ENCODE peak calls at places on chromosome 5, in ten cellular contexts. N is aorta; Z is naive thymus-derived CD4-positive, alpha-beta T cell; J is heart left ventricle; Q is IMR-90; K is psoas muscle; H is cardiac muscle cell; R is lower lobe of right lung; E is lung; S is Peyer's patch. V is an unnamed sample. For H3K9me3, the result is how much of the 10 kb centered on the place peaks cover.

GRCh38 chr5:158313739-158314464 is 455.0 kb upstream of the CLINT1 start:
- DNase-seq in N (no peak), Z (no peak), J (no peak), Q (no peak), K (no peak), H (no peak), R (no peak), E (no peak), S (no peak), V (no peak)

GRCh38 chr5:74617203-74617602 is 23.3 kb downstream of the ENC1 start:
- DNase-seq in N (no peak), Z (no peak), J (no peak), Q (no peak), K (no peak), H (no peak), R (no peak), E (no peak), S (no peak), V (no peak)

GRCh38 chr5:177554474-177555111 is at the start of gene FAM193B:
- DNase-seq in N (peak), Z (peak), J (peak), Q (peak), K (peak), H (peak), R (peak), E (peak), S (peak), V (peak)

GRCh38 chr5:137737349-137738256 is 1.7 kb upstream of the KLHL3 start:
- DNase-seq in N (no peak), Z (peak), J (no peak), Q (peak), K (no peak), H (peak), R (no peak), E (no peak), S (no peak), V (no peak)

GRCh38 chr5:34716986-34717385 is 60.9 kb downstream of the RAI14 start:
- DNase-seq in N (no peak), Z (no peak), J (no peak), Q (peak), K (no peak), H (no peak), R (no peak), E (no peak), S (no peak), V (no peak)

GRCh38 chr5:56011835-56012234 is 17.1 kb upstream of the IL6ST start:
- DNase-seq in N (no peak), Z (no peak), J (no peak), Q (peak), K (no peak), H (peak), R (no peak), E (no peak), S (no peak), V (no peak)

GRCh38 chr5:61167382-61167781 is 5.1 kb upstream of the SMIM15 start:
- DNase-seq in N (no peak), Z (no peak), J (no peak), Q (peak), K (no peak), H (peak), R (no peak), E (no peak), S (no peak), V (no peak)

GRCh38 chr5:113293613-113294340 is 141.0 kb downstream of the TSSK1B start:
- DNase-seq in N (no peak), Z (no peak), J (no peak), Q (peak), K (no peak), H (peak), R (no peak), E (no peak), S (no peak), V (no peak)

GRCh38 chr5:146797683-146798082 is 80.9 kb downstream of the PPP2R2B start:
- DNase-seq in N (no peak), Z (no peak), J (no peak), Q (no peak), K (no peak), H (no peak), R (no peak), E (no peak), S (no peak), V (no peak)

GRCh38 chr5:139667730-139668063 is 19.5 kb downstream of the CXXC5 start:
- DNase-seq in N (no peak), Z (no peak), J (no peak), Q (peak), K (no peak), H (peak), R (no peak), E (no peak), S (no peak), V (no peak)

GRCh38 chr5:7876867-7877266 is 7.9 kb downstream of the MTRR start:
- DNase-seq in N (no peak), Z (no peak), J (no peak), Q (peak), K (no peak), H (peak), R (no peak), E (no peak), S (no peak), V (no peak)

GRCh38 chr5:83955916-83956315 is 235.3 kb upstream of the HAPLN1 start:
- DNase-seq in N (no peak), Z (no peak), J (no peak), Q (peak), K (no peak), H (peak), R (no peak), E (no peak), S (no peak), V (no peak)

GRCh38 chr5:75054110-75054930 is 2.0 kb upstream of the GCNT4 start:
- DNase-seq in N (peak), Z (peak), J (no peak), Q (peak), K (peak), H (peak), R (peak), E (peak), S (no peak), V (no peak)

GRCh38 chr5:59698774-59699173 is 194.8 kb downstream of the PDE4D start:
- DNase-seq in N (no peak), Z (no peak), J (no peak), Q (no peak), K (no peak), H (no peak), R (no peak), E (peak), S (no peak), V (no peak)

GRCh38 chr5:127203818-127204217 is 86.8 kb upstream of the MEGF10 start:
- DNase-seq in N (no peak), Z (no peak), J (no peak), Q (peak), K (no peak), H (peak), R (no peak), E (no peak), S (no peak), V (no peak)

GRCh38 chr5:123157797-123158528 is 68.9 kb downstream of the PRDM6 start:
- DNase-seq in N (no peak), Z (no peak), J (no peak), Q (peak), K (no peak), H (peak), R (no peak), E (no peak), S (no peak), V (no peak)

GRCh38 chr5:33781286-33781685 is 110.5 kb downstream of the ADAMTS12 start:
- DNase-seq in N (no peak), Z (no peak), J (no peak), Q (peak), K (no peak), H (peak), R (no peak), E (no peak), S (no peak), V (no peak)

GRCh38 chr5:8138884-8139283 is 269.9 kb downstream of the MTRR start:
- DNase-seq in N (no peak), Z (no peak), J (no peak), Q (no peak), K (no peak), H (no peak), R (no peak), E (no peak), S (no peak), V (no peak)

GRCh38 chr5:95704150-95704549 is 21.4 kb upstream of the SPATA9 start:
- DNase-seq in N (no peak), Z (no peak), J (no peak), Q (no peak), K (no peak), H (no peak), R (no peak), E (no peak), S (no peak), V (no peak)

GRCh38 chr5:103526164-103526915 is 36.2 kb downstream of the NUDT12 start:
- DNase-seq in N (peak), Z (no peak), J (no peak), Q (no peak), K (no peak), H (peak), R (no peak), E (no peak), S (no peak), V (no peak)

GRCh38 chr5:74673011-74673790 is 11.8 kb upstream of the HEXB start:
- DNase-seq in N (no peak), Z (no peak), J (no peak), Q (peak), K (no peak), H (peak), R (no peak), E (no peak), S (no peak), V (no peak)

GRCh38 chr5:138911441-138911840 is 36.3 kb upstream of the LRRTM2 start:
- DNase-seq in N (no peak), Z (no peak), J (no peak), Q (no peak), K (no peak), H (peak), R (no peak), E (no peak), S (no peak), V (no peak)

GRCh38 chr5:132456553-132457361 is 33.8 kb downstream of the IRF1 start:
- DNase-seq in N (peak), Z (peak), J (peak), Q (no peak), K (peak), H (peak), R (peak), E (peak), S (peak), V (no peak)

GRCh38 chr5:15694694-15695093 is 194.7 kb downstream of the FBXL7 start:
- DNase-seq in N (no peak), Z (no peak), J (no peak), Q (peak), K (no peak), H (peak), R (no peak), E (no peak), S (no peak), V (no peak)

GRCh38 chr5:18380729-18381362 is 746.6 kb downstream of the TAF11L14 start:
- DNase-seq in N (no peak), Z (no peak), J (no peak), Q (no peak), K (no peak), H (no peak), R (no peak), E (no peak), S (no peak), V (no peak)

GRCh38 chr5:113022661-113023060 is 46.1 kb downstream of the DCP2 start:
- DNase-seq in N (no peak), Z (no peak), J (no peak), Q (peak), K (no peak), H (peak), R (no peak), E (no peak), S (no peak), V (no peak)

GRCh38 chr5:7877851-7878250 is 8.9 kb downstream of the MTRR start:
- DNase-seq in N (no peak), Z (no peak), J (peak), Q (peak), K (no peak), H (peak), R (no peak), E (no peak), S (no peak), V (no peak)

DNA sequence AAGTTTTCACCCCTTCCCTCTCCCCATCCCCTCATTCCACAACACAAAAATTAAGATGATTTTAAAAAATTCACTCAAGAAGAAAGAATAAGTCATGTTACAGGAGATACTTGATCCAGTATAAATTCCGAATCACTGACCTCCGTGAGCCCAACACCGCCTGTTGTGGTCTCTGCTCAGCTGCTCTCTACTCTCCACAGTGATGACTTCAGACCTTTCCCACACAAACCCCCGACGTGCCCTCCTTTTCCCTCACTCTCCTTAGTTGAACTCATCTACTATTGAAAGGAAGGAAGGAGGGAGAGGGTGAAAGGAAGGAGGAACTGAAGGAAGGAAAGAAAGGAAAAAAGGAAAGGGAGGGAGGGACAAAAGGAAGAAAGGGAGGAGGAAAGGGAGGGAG is 55.1 kb downstream of the ZNF354C start:
- DNase-seq in N (no peak), Z (no peak), J (no peak), Q (no peak), K (no peak), H (no peak), R (peak), E (peak), S (no peak), V (no peak)
- H3K9me3 ChIP-seq in N (under half), Z (under half), J (under half), Q (under half), K (under half), H (under half), R (under half), E (under half), S (under half), V (under half)

DNA sequence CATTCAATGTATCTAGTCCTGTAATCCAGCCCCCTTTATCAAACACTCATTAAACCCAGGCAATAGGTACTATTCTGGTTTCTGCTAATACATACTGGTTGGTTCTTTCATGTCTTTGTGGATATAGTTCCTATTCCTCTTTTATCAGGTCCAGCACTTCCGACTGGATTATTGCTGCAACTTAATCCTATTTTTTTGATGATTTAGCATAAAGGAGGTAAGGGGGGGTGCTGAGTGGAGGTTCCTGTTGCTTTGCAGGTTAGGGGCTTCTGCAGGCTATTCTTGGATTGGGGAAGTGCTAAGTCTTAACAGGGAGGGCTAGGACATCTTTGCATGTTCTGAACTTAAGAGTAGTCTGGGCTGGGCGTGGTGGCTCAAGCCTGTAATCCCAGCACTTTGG is 377.7 kb downstream of the FGF10 start:
- DNase-seq in N (no peak), Z (no peak), J (no peak), Q (no peak), K (no peak), H (no peak), R (no peak), E (no peak), S (no peak), V (no peak)
- H3K9me3 ChIP-seq in N (under half), Z (under half), J (under half), Q (under half), K (under half), H (under half), R (under half), E (under half), S (under half), V (under half)

GRCh38 chr5:141371572-141372475 is 1.8 kb downstream of the PCDHGB3 start:
- DNase-seq in N (no peak), Z (no peak), J (no peak), Q (no peak), K (no peak), H (no peak), R (no peak), E (no peak), S (no peak), V (no peak)
- H3K9me3 ChIP-seq in N (under half), Z (under half), J (under half), Q (half or more), K (under half), H (under half), R (half or more), E (under half), S (under half), V (under half)

GRCh38 chr5:28666075-28666474 is 1627.7 kb upstream of the CDH9 start:
- DNase-seq in N (no peak), Z (no peak), J (no peak), Q (no peak), K (no peak), H (no peak), R (no peak), E (no peak), S (no peak), V (no peak)
- H3K9me3 ChIP-seq in N (under half), Z (under half), J (under half), Q (under half), K (under half), H (under half), R (under half), E (under half), S (under half), V (under half)

GRCh38 chr5:3535414-3536211 is 60.0 kb upstream of the IRX1 start:
- DNase-seq in N (no peak), Z (no peak), J (no peak), Q (no peak), K (no peak), H (no peak), R (no peak), E (no peak), S (no peak), V (no peak)

GRCh38 chr5:3537942-3538341 is 57.7 kb upstream of the IRX1 start:
- DNase-seq in N (no peak), Z (no peak), J (no peak), Q (no peak), K (no peak), H (no peak), R (no peak), E (no peak), S (no peak), V (no peak)

GRCh38 chr5:3538886-3539285 is 56.7 kb upstream of the IRX1 start:
- DNase-seq in N (no peak), Z (no peak), J (no peak), Q (no peak), K (no peak), H (no peak), R (no peak), E (no peak), S (no peak), V (no peak)

GRCh38 chr5:3531320-3531986 is 64.2 kb upstream of the IRX1 start:
- DNase-seq in N (no peak), Z (no peak), J (no peak), Q (no peak), K (no peak), H (no peak), R (no peak), E (no peak), S (no peak), V (no peak)

GRCh38 chr5:3534997-3535396 is 60.6 kb upstream of the IRX1 start:
- DNase-seq in N (no peak), Z (no peak), J (no peak), Q (no peak), K (no peak), H (no peak), R (no peak), E (no peak), S (no peak), V (no peak)
- H3K9me3 ChIP-seq in N (under half), Z (under half), J (under half), Q (under half), K (under half), H (under half), R (under half), E (under half), S (under half), V (under half)

GRCh38 chr5:1642221-1642620 is 118.5 kb upstream of the LPCAT1 start:
- DNase-seq in N (no peak), Z (no peak), J (peak), Q (no peak), K (no peak), H (no peak), R (peak), E (no peak), S (peak), V (no peak)
- H3K9me3 ChIP-seq in N (under half), Z (under half), J (under half), Q (under half), K (under half), H (under half), R (under half), E (under half), S (under half), V (under half)

DNA sequence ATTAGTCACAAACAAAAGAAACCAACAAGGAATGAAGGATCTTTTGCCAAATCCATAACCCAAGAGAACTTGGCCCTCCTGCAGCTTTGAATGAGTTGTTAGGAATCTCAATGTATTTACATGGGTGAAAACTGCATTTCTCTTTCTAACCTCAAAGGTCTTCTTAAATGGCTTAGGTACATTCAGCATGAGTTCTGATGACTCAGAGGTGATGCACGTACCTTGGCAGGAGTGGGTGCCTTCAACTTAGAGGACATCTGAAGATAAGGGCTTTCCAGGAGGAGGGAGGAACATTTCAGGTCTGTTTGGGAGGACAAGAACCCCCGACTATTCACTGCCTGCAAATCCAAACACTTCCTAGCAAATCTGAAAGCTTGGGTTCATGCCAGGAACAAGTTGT is 65.8 kb downstream of the IRX2 start:
- DNase-seq in N (no peak), Z (no peak), J (no peak), Q (peak), K (no peak), H (peak), R (no peak), E (peak), S (no peak), V (no peak)
- H3K9me3 ChIP-seq in N (under half), Z (under half), J (under half), Q (half or more), K (under half), H (under half), R (under half), E (under half), S (under half), V (under half)